ENCODE peak calls at places on chromosomes 13 and 19, in nine cellular contexts. E is cardiac fibroblast, K is thyroid gland, Q is GM12864, G is lower leg skin, P is Caco-2, C is fibroblast of pulmonary artery, S is foreskin fibroblast, F is tibial nerve. X is an unnamed sample.

GRCh38 chr13:89930861-89931260 is 1416.6 kb upstream of the MIR17HG start:
- DNase-seq in P (peak), E (peak), S (no peak), G (no peak), Q (no peak), K (no peak), F (no peak), C (no peak), X (no peak)

GRCh38 chr13:73618275-73618865 is 515.8 kb downstream of the KLF12 start:
- DNase-seq in C (no peak), F (no peak), E (no peak), Q (no peak), S (no peak), G (no peak), P (peak), K (no peak), X (peak)

GRCh38 chr13:93058301-93058700 is 168.3 kb upstream of the GPC6 start:
- DNase-seq in S (no peak), C (no peak), P (no peak), E (no peak), F (no peak), K (no peak), Q (no peak), G (no peak), X (no peak)

GRCh38 chr13:111302045-111302722 is 18.3 kb upstream of the TEX29 start:
- DNase-seq in P (no peak), S (no peak), Q (no peak), G (no peak), E (no peak), F (no peak), C (no peak), K (no peak), X (no peak)

GRCh38 chr19:28601723-28602440 is 611.1 kb downstream of the UQCRFS1 start:
- DNase-seq in F (no peak), E (no peak), Q (no peak), K (no peak), G (no peak), C (no peak), S (no peak), P (no peak), X (no peak)

GRCh38 chr19:54164369-54165068 is 5.0 kb upstream of the LENG1 start:
- DNase-seq in S (no peak), F (peak), K (peak), Q (no peak), C (peak), G (no peak), E (peak), P (peak), X (peak)

GRCh38 chr19:7898967-7899366 is 4.7 kb upstream of the MAP2K7 start:
- DNase-seq in F (no peak), C (no peak), Q (no peak), K (no peak), E (no peak), P (no peak), S (no peak), G (no peak), X (no peak)

GRCh38 chr19:45768644-45769053 is 403 bp downstream of the SIX5 start:
- DNase-seq in F (no peak), G (peak), S (peak), P (peak), K (peak), C (peak), Q (no peak), E (peak), X (peak)

GRCh38 chr13:98871727-98872126 is 106.1 kb downstream of the DOCK9 start:
- DNase-seq in S (no peak), K (no peak), G (no peak), E (no peak), Q (no peak), C (no peak), P (no peak), F (no peak), X (no peak)

GRCh38 chr13:100040196-100040595 is 48.7 kb upstream of the PCCA start:
- DNase-seq in F (no peak), C (no peak), S (no peak), Q (no peak), K (no peak), P (no peak), E (no peak), G (no peak), X (no peak)

GRCh38 chr19:51375504-51376221 is 3.2 kb upstream of the NKG7 start:
- DNase-seq in Q (no peak), E (no peak), C (no peak), P (no peak), S (no peak), G (no peak), F (no peak), K (no peak), X (no peak)

GRCh38 chr13:40207110-40207478 is 459.3 kb downstream of the FOXO1 start:
- DNase-seq in G (no peak), S (no peak), Q (peak), F (no peak), P (no peak), K (no peak), E (no peak), C (no peak), X (no peak)

GRCh38 chr13:59538512-59538911 is 625.2 kb downstream of the DIAPH3 start:
- DNase-seq in E (no peak), G (no peak), F (no peak), C (no peak), Q (no peak), K (no peak), S (no peak), P (no peak), X (no peak)

GRCh38 chr13:109974354-109974753 is 188.0 kb upstream of the IRS2 start:
- DNase-seq in G (no peak), E (peak), C (peak), S (peak), F (no peak), Q (no peak), K (no peak), P (no peak), X (no peak)

GRCh38 chr19:43901395-43902390 is 33.4 kb downstream of the ZNF45 start:
- DNase-seq in F (peak), P (peak), Q (peak), E (peak), S (peak), C (peak), K (peak), G (peak), X (peak)

GRCh38 chr13:29648760-29649159 is 53.3 kb upstream of the SLC7A1 start:
- DNase-seq in F (no peak), G (no peak), E (no peak), K (no peak), C (no peak), Q (no peak), P (no peak), S (no peak), X (no peak)

GRCh38 chr19:23823952-23824389 is 65.3 kb upstream of the ZNF681 start:
- DNase-seq in K (no peak), G (no peak), C (no peak), F (no peak), Q (peak), P (peak), S (no peak), E (no peak), X (peak)

GRCh38 chr13:107866666-107867623 is 348.4 kb downstream of the LIG4 start:
- DNase-seq in S (no peak), E (peak), G (no peak), F (no peak), P (no peak), K (no peak), C (peak), Q (no peak), X (no peak)

GRCh38 chr13:79658333-79658975 is 177.5 kb downstream of the NDFIP2 start:
- DNase-seq in E (no peak), S (no peak), K (no peak), C (no peak), P (no peak), G (no peak), F (no peak), Q (no peak), X (no peak)

GRCh38 chr19:43780706-43781525 is at the start of gene KCNN4:
- DNase-seq in G (no peak), Q (no peak), C (peak), S (peak), K (no peak), E (no peak), F (no peak), P (no peak), X (peak)

GRCh38 chr19:47863514-47863936 is 4.5 kb downstream of the TPRX2 start:
- DNase-seq in E (peak), C (peak), F (peak), S (peak), Q (peak), P (peak), G (peak), K (peak), X (peak)

GRCh38 chr13:20828540-20829364 is 55.0 kb upstream of the EEF1AKMT1 start:
- DNase-seq in S (peak), E (peak), P (peak), K (peak), G (no peak), C (peak), Q (peak), F (peak), X (peak)

GRCh38 chr19:3810708-3811355 is 24.7 kb upstream of the MATK start:
- DNase-seq in G (no peak), Q (no peak), K (peak), C (no peak), F (no peak), S (no peak), E (no peak), P (no peak), X (no peak)

GRCh38 chr19:33467851-33468250 is 53.7 kb downstream of the PEPD start:
- DNase-seq in S (no peak), P (no peak), E (no peak), G (no peak), K (no peak), C (no peak), F (no peak), Q (no peak), X (no peak)

GRCh38 chr19:16400911-16401675 is 70.7 kb downstream of the EPS15L1 start:
- DNase-seq in Q (no peak), G (no peak), E (no peak), S (no peak), C (no peak), K (peak), F (no peak), P (no peak), X (no peak)

GRCh38 chr19:7772752-7773291 is 9.8 kb downstream of the CLEC4M start:
- DNase-seq in Q (peak), G (no peak), E (peak), C (peak), F (no peak), P (no peak), S (no peak), K (no peak), X (peak)

GRCh38 chr19:49475191-49475932 is 1.3 kb downstream of the FLT3LG start:
- DNase-seq in F (no peak), S (no peak), C (no peak), P (no peak), K (no peak), G (no peak), Q (no peak), E (no peak), X (no peak)

GRCh38 chr13:31172535-31172934 is 10.8 kb upstream of the HSPH1 start:
- DNase-seq in F (no peak), P (peak), K (no peak), Q (no peak), E (peak), S (peak), G (no peak), C (peak), X (peak)

GRCh38 chr13:76016799-76017198 is 380.7 kb downstream of the LMO7 start:
- DNase-seq in K (peak), F (no peak), P (peak), C (peak), E (peak), Q (peak), S (no peak), G (no peak), X (peak)

GRCh38 chr19:16190198-16190597 is 5.0 kb downstream of the FAM32A start:
- DNase-seq in C (no peak), Q (no peak), F (no peak), P (no peak), E (no peak), K (no peak), G (no peak), S (no peak), X (no peak)

GRCh38 chr19:48424694-48425219 is 21.0 kb upstream of the GRWD1 start:
- DNase-seq in S (peak), K (no peak), F (no peak), C (peak), E (peak), G (no peak), Q (no peak), P (no peak), X (peak)

GRCh38 chr19:11181488-11181887 is 15.9 kb downstream of the KANK2 start:
- DNase-seq in F (no peak), K (no peak), S (no peak), C (no peak), P (no peak), G (no peak), E (no peak), Q (no peak), X (no peak)

GRCh38 chr13:79423801-79424642 is 18.0 kb upstream of the RBM26 start:
- DNase-seq in C (peak), K (no peak), Q (no peak), E (peak), S (peak), F (no peak), G (no peak), P (no peak), X (peak)

GRCh38 chr13:100983111-100983510 is 308.5 kb upstream of the TMTC4 start:
- DNase-seq in E (no peak), G (no peak), C (no peak), K (no peak), P (no peak), F (no peak), S (no peak), Q (no peak), X (no peak)

GRCh38 chr13:40206241-40207109 is 460.0 kb downstream of the FOXO1 start:
- DNase-seq in P (no peak), S (no peak), K (no peak), C (peak), F (no peak), Q (peak), G (peak), E (peak), X (peak)

GRCh38 chr13:33867472-33867871 is 49.5 kb downstream of the RFC3 start:
- DNase-seq in C (no peak), P (no peak), Q (no peak), S (no peak), E (no peak), K (no peak), F (no peak), G (no peak), X (no peak)
- TF ChIP-seq CTCF in C (no peak), P (no peak), Q (peak), S (no peak), E (no peak), K (no peak), F (no peak), G (no peak), X (no peak)

DNA sequence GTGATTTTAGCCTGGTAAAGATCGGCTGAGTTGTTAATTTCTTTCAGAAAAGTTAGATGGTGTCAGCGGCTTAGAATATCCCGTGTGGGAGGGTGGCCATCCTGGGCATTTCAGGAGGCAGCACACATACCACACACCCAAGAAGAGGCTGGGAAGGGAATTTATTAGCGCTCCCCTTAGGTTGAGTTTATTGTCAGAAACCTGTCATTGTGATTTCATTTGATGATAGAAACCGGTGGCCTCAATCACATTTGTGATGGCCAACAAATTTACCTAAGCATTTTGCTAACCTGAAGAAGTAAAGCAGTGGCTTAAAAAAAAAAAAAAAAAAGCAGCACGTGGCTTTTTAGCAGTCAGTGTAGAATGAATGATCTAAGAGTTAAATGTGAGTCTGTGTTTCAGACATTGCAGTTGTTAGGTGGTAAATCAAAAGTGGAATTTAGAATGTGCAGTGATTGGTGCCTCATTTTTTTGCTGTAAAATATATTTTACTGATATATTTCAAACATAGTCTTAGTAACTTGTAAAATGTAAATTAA is 2.7 kb downstream of the SIPA1L3 start:
- DNase-seq in Q (no peak), C (no peak), S (no peak), F (no peak), P (no peak), E (no peak), K (no peak), G (no peak), X (no peak)
- H3K4me3 ChIP-seq in Q (peak), C (no peak), S (no peak), F (no peak), P (no peak), E (no peak), K (no peak), G (no peak), X (no peak)

GRCh38 chr13:82356667-82357066 is 1525.6 kb downstream of the SLITRK1 start:
- DNase-seq in K (no peak), E (peak), C (peak), Q (no peak), F (no peak), P (no peak), G (no peak), S (no peak), X (no peak)
- TF ChIP-seq CTCF in K (no peak), E (no peak), C (peak), Q (no peak), F (peak), P (peak), G (no peak), S (no peak), X (peak)

DNA sequence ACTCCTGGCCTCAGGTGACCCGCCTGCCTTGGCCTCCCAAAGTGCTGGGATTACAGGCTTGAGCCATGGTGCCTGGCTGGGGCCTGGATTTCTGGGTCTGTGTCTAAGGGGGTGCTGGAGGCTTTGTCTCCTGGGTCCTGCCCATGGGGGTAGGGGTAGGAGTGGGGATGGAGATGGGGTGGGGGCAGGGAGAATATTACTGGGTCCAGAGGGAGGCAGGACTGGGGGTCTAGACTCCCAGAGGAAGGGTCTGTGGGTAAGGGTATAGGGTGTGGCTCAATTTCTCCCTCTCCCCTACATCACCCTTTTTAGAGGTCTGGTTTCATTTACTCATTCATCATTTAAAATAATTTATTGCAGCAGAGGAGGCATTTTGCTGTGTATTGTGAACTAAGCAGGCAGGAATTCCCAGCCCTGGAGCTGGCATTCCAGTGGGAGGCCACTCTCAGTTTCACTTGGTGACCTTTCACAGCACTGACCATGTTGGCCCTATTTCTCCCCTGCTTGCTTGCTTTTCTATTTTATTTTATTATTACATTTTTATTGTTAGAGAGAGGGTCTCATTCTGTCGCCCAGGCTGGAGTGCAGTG is 810 bp upstream of the NFKBID start:
- DNase-seq in P (no peak), F (no peak), S (peak), G (no peak), K (no peak), Q (no peak), C (peak), E (peak), X (peak)
- H3K4me3 ChIP-seq in P (no peak), F (peak), S (peak), G (peak), K (no peak), Q (peak), C (peak), E (no peak), X (no peak)

X was measured in epithelial cell of esophagus.